ENCODE peak calls at places on chromosomes 6 and 20, in four cellular contexts. C is endothelial cell of umbilical vein, N is brain microvascular endothelial cell, F is mammary epithelial cell. U is an unnamed sample.

GRCh38 chr20:48212806-48213509 is 427.7 kb upstream of the SULF2 start:
- DNase-seq in C (no peak), N (no peak), F (no peak), U (no peak)

GRCh38 chr6:39231844-39232243 is 2.6 kb upstream of the KCNK5 start:
- DNase-seq in C (no peak), F (no peak), N (no peak), U (no peak)

GRCh38 chr6:121339639-121340226 is 5.5 kb upstream of the TBC1D32 start:
- DNase-seq in N (no peak), F (no peak), C (no peak), U (no peak)

GRCh38 chr20:59082077-59082740 is 39.6 kb upstream of the PRELID3B start:
- DNase-seq in N (no peak), F (peak; percentile 35), C (no peak), U (no peak)

GRCh38 chr6:142726616-142727015 is 218.4 kb downstream of the HIVEP2 start:
- DNase-seq in F (no peak), C (no peak), N (peak; percentile 28), U (no peak)

GRCh38 chr6:84042603-84043002 is 9.0 kb downstream of the MRAP2 start:
- DNase-seq in F (no peak), C (no peak), N (no peak), U (no peak)

GRCh38 chr6:139265512-139266190 is 26.1 kb downstream of the TXLNB start:
- DNase-seq in C (no peak), N (no peak), F (no peak), U (no peak)

GRCh38 chr6:41088451-41088850 is 15.7 kb downstream of the NFYA start:
- DNase-seq in N (peak; percentile 4), C (no peak), F (no peak), U (no peak)

GRCh38 chr6:35185302-35185681 is 28.5 kb upstream of the SCUBE3 start:
- DNase-seq in C (no peak), N (peak; percentile 44), F (no peak), U (no peak)

GRCh38 chr6:82525775-82526515 is 162.3 kb downstream of the TPBG start:
- DNase-seq in C (no peak), F (no peak), N (no peak), U (no peak)

GRCh38 chr20:57513199-57513598 is 11.7 kb downstream of the CTCFL start:
- DNase-seq in N (no peak), C (no peak), F (peak; percentile 88), U (peak; percentile 73)

GRCh38 chr6:25311251-25311910 is 32.2 kb downstream of the CARMIL1 start:
- DNase-seq in N (peak; percentile 30), F (peak; percentile 71), C (no peak), U (no peak)

GRCh38 chr6:169406794-169407193 is 153.1 kb upstream of the THBS2 start:
- DNase-seq in F (no peak), C (no peak), N (no peak), U (no peak)

DNA sequence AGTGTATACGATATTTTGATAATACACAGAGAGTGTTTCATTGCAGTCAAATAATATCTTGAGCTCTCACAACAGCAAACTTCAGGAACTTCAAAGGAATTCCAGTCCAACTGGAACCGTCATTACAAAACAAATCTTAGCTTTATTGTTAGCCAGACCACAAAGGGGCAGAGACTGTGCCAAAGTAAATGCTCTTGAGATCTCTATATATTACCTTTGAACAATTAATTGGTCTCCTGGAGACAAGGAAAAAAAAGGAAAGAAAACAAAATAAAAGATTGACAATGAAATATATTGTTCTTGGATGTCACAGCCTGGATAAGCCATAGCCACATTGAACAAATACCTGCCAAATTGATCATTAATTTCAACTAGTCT is 70.0 kb downstream of the FOXC1 start:
- DNase-seq in N (no peak), C (peak; percentile 52), F (peak; percentile 42), U (no peak)
- H3K27ac ChIP-seq in N (no peak overlapping the region), C (no peak overlapping the region), F (no peak overlapping the region), U (no peak overlapping the region)

GRCh38 chr20:11047559-11047958 is 373.8 kb upstream of the JAG1 start:
- DNase-seq in C (no peak), F (peak; percentile 81), N (no peak), U (peak; percentile 72)
- H3K27ac ChIP-seq in C (no peak overlapping the region), F (no peak overlapping the region), N (no peak overlapping the region), U (peak overlapping the region; percentile 35)

DNA sequence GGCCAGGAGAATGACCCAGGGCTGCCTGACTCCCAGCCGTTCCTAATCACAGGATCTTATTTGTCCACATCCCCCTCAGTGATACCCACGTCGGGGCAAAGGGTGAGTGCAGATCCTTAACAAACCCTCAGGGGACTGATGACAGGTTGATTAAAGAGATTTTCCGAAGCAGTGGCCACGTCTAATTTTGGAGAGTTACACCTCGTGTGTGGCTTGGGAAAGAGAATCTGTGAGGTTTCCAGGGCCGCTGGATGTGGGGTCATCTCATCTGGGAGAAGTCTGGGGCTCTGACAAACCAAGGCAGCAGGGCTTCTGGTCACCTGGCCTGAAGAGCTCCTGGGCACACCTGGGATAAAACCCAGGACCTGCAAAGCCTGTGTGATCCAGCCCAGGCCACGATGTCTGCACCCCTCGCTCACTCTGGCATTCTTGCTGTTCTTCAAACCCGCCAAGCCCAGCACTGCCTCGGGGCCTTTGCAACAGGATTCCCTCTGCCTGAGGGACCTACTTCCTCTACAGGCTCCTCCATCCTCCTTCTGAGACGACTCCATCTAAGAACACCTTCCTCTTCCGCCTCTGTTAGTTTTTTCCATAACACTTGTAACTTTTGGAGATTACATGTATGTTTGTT is 4.7 kb downstream of the JPH2 start:
- DNase-seq in N (no peak), C (no peak), F (no peak), U (no peak)
- H3K27ac ChIP-seq in N (no peak overlapping the region), C (no peak overlapping the region), F (no peak overlapping the region), U (no peak overlapping the region)

GRCh38 chr6:104885518-104886043 is 25.9 kb upstream of the HACE1 start:
- DNase-seq in N (no peak), C (no peak), F (no peak), U (no peak)

GRCh38 chr6:104884867-104885517 is 25.3 kb upstream of the HACE1 start:
- DNase-seq in C (no peak), F (no peak), N (no peak), U (no peak)

GRCh38 chr6:104881964-104882668 is 22.4 kb upstream of the HACE1 start:
- DNase-seq in N (no peak), C (no peak), F (no peak), U (no peak)

GRCh38 chr6:104888066-104888465 is 28.3 kb upstream of the HACE1 start:
- DNase-seq in C (no peak), F (no peak), N (no peak), U (no peak)

DNA sequence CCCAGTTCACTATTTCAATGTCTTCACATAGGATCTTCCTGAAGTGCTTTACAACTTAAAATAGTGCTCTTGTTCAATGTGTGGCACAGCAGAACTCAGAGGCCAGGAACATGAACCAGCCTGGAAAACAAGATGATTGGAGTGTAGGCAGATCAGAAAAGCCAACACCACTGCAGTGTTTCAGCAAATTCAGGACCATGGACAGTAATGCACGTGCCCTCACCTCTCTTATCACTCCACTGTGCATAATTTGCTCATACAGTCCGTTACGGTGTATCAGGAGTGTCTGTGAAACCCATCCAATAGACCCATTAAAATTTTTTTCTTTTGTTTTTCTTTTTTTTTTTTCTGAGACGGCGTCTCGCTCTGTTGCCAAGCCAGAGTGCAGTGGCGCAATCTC is 27.6 kb upstream of the HACE1 start:
- DNase-seq in F (peak; percentile 43), N (peak; percentile 9), C (peak; percentile 43), U (no peak)
- H3K27ac ChIP-seq in F (no peak overlapping the region), N (no peak overlapping the region), C (no peak overlapping the region), U (no peak overlapping the region)